ENCODE peak calls at places on chromosomes 7 and 10, in eight cellular contexts. One of them, this sample, is unnamed.

GRCh38 chr7:95491634-95492314 is 6.0 kb downstream of the ASB4 start:
- DNase-seq in heart right ventricle: no peak
- DNase-seq in GM12865: no peak
- DNase-seq in PC-9: peak
- DNase-seq in A549: peak
- DNase-seq in brain microvascular endothelial cell: no peak
- DNase-seq in psoas muscle: no peak
- DNase-seq in pancreas: no peak
- DNase-seq in this sample: no peak

GRCh38 chr7:114879554-114879953 is 42.3 kb upstream of the MDFIC start:
- DNase-seq in A549: no peak
- DNase-seq in heart right ventricle: no peak
- DNase-seq in brain microvascular endothelial cell: no peak
- DNase-seq in PC-9: no peak
- DNase-seq in pancreas: no peak
- DNase-seq in psoas muscle: no peak
- DNase-seq in GM12865: no peak
- DNase-seq in this sample: no peak

GRCh38 chr10:92826061-92826460 is 22.3 kb upstream of the EXOC6 start:
- DNase-seq in pancreas: no peak
- DNase-seq in GM12865: no peak
- DNase-seq in heart right ventricle: no peak
- DNase-seq in A549: no peak
- DNase-seq in brain microvascular endothelial cell: no peak
- DNase-seq in psoas muscle: no peak
- DNase-seq in PC-9: no peak
- DNase-seq in this sample: no peak

GRCh38 chr10:69801434-69802315 is at the start of gene COL13A1:
- DNase-seq in PC-9: peak
- DNase-seq in heart right ventricle: peak
- DNase-seq in pancreas: peak
- DNase-seq in A549: peak
- DNase-seq in brain microvascular endothelial cell: peak
- DNase-seq in GM12865: no peak
- DNase-seq in psoas muscle: peak
- DNase-seq in this sample: no peak

GRCh38 chr10:51244739-51245138 is 170.5 kb downstream of the PRKG1 start:
- DNase-seq in A549: no peak
- DNase-seq in PC-9: no peak
- DNase-seq in heart right ventricle: no peak
- DNase-seq in psoas muscle: no peak
- DNase-seq in GM12865: no peak
- DNase-seq in pancreas: no peak
- DNase-seq in brain microvascular endothelial cell: peak
- DNase-seq in this sample: no peak

GRCh38 chr7:31493714-31494181 is 20.1 kb upstream of the ITPRID1 start:
- DNase-seq in brain microvascular endothelial cell: no peak
- DNase-seq in heart right ventricle: no peak
- DNase-seq in GM12865: no peak
- DNase-seq in pancreas: no peak
- DNase-seq in A549: no peak
- DNase-seq in PC-9: peak
- DNase-seq in psoas muscle: no peak
- DNase-seq in this sample: no peak

GRCh38 chr7:90532231-90532929 is 62.9 kb downstream of the PTTG1IP2 start:
- DNase-seq in A549: no peak
- DNase-seq in pancreas: no peak
- DNase-seq in GM12865: peak
- DNase-seq in psoas muscle: no peak
- DNase-seq in heart right ventricle: no peak
- DNase-seq in brain microvascular endothelial cell: no peak
- DNase-seq in PC-9: no peak
- DNase-seq in this sample: no peak

GRCh38 chr7:119175916-119176627 is 951.6 kb downstream of the ANKRD7 start:
- DNase-seq in pancreas: no peak
- DNase-seq in GM12865: peak
- DNase-seq in brain microvascular endothelial cell: peak
- DNase-seq in heart right ventricle: no peak
- DNase-seq in PC-9: peak
- DNase-seq in A549: peak
- DNase-seq in psoas muscle: no peak
- DNase-seq in this sample: peak

GRCh38 chr10:10133271-10133670 is 884.4 kb upstream of the CELF2 start:
- DNase-seq in brain microvascular endothelial cell: no peak
- DNase-seq in pancreas: no peak
- DNase-seq in GM12865: no peak
- DNase-seq in A549: no peak
- DNase-seq in psoas muscle: no peak
- DNase-seq in heart right ventricle: no peak
- DNase-seq in PC-9: no peak
- DNase-seq in this sample: no peak

GRCh38 chr10:122407375-122408125 is 33.0 kb downstream of the PLEKHA1 start:
- DNase-seq in brain microvascular endothelial cell: no peak
- DNase-seq in heart right ventricle: no peak
- DNase-seq in pancreas: no peak
- DNase-seq in PC-9: no peak
- DNase-seq in GM12865: no peak
- DNase-seq in A549: no peak
- DNase-seq in psoas muscle: no peak
- DNase-seq in this sample: no peak

GRCh38 chr7:81887098-81887497 is 117.3 kb upstream of the HGF start:
- DNase-seq in heart right ventricle: no peak
- DNase-seq in GM12865: peak
- DNase-seq in psoas muscle: no peak
- DNase-seq in pancreas: no peak
- DNase-seq in PC-9: no peak
- DNase-seq in brain microvascular endothelial cell: no peak
- DNase-seq in A549: no peak
- DNase-seq in this sample: no peak

GRCh38 chr10:12250181-12250580 is 54.2 kb downstream of the CDC123 start:
- DNase-seq in PC-9: no peak
- DNase-seq in pancreas: peak
- DNase-seq in A549: no peak
- DNase-seq in heart right ventricle: no peak
- DNase-seq in GM12865: no peak
- DNase-seq in psoas muscle: no peak
- DNase-seq in brain microvascular endothelial cell: no peak
- DNase-seq in this sample: no peak

GRCh38 chr10:97365761-97366351 is 31.3 kb upstream of the FRAT2 start:
- DNase-seq in brain microvascular endothelial cell: no peak
- DNase-seq in heart right ventricle: no peak
- DNase-seq in pancreas: no peak
- DNase-seq in PC-9: no peak
- DNase-seq in psoas muscle: no peak
- DNase-seq in GM12865: no peak
- DNase-seq in A549: no peak
- DNase-seq in this sample: peak

GRCh38 chr7:17674166-17674955 is 265.9 kb downstream of the SNX13 start:
- DNase-seq in GM12865: no peak
- DNase-seq in A549: no peak
- DNase-seq in PC-9: no peak
- DNase-seq in psoas muscle: no peak
- DNase-seq in brain microvascular endothelial cell: no peak
- DNase-seq in heart right ventricle: no peak
- DNase-seq in pancreas: no peak
- DNase-seq in this sample: no peak

GRCh38 chr7:35254496-35255416 is 856 bp upstream of the TBX20 start:
- DNase-seq in A549: no peak
- DNase-seq in GM12865: no peak
- DNase-seq in psoas muscle: no peak
- DNase-seq in pancreas: no peak
- DNase-seq in heart right ventricle: peak
- DNase-seq in brain microvascular endothelial cell: no peak
- DNase-seq in PC-9: no peak
- DNase-seq in this sample: no peak

GRCh38 chr7:35253680-35254495 is at the start of gene TBX20:
- DNase-seq in heart right ventricle: peak
- DNase-seq in PC-9: no peak
- DNase-seq in GM12865: peak
- DNase-seq in A549: peak
- DNase-seq in brain microvascular endothelial cell: peak
- DNase-seq in psoas muscle: peak
- DNase-seq in pancreas: peak
- DNase-seq in this sample: no peak

GRCh38 chr7:35252584-35252983 is 1.3 kb downstream of the TBX20 start:
- DNase-seq in pancreas: no peak
- DNase-seq in GM12865: no peak
- DNase-seq in PC-9: no peak
- DNase-seq in heart right ventricle: no peak
- DNase-seq in psoas muscle: no peak
- DNase-seq in A549: no peak
- DNase-seq in brain microvascular endothelial cell: no peak
- DNase-seq in this sample: no peak

GRCh38 chr7:35251606-35252310 is 2.1 kb downstream of the TBX20 start:
- DNase-seq in heart right ventricle: no peak
- DNase-seq in PC-9: no peak
- DNase-seq in brain microvascular endothelial cell: no peak
- DNase-seq in psoas muscle: no peak
- DNase-seq in A549: no peak
- DNase-seq in GM12865: no peak
- DNase-seq in pancreas: no peak
- DNase-seq in this sample: no peak

GRCh38 chr7:35253182-35253679 is 669 bp downstream of the TBX20 start:
- DNase-seq in PC-9: no peak
- DNase-seq in psoas muscle: no peak
- DNase-seq in pancreas: no peak
- DNase-seq in heart right ventricle: no peak
- DNase-seq in A549: peak
- DNase-seq in GM12865: no peak
- DNase-seq in brain microvascular endothelial cell: no peak
- DNase-seq in this sample: no peak
- TF ChIP-seq CTCF in PC-9: no peak
- TF ChIP-seq CTCF in psoas muscle: no peak
- TF ChIP-seq CTCF in pancreas: no peak
- TF ChIP-seq CTCF in heart right ventricle: no peak
- TF ChIP-seq CTCF in A549: no peak
- TF ChIP-seq CTCF in GM12865: no peak
- TF ChIP-seq CTCF in brain microvascular endothelial cell: no peak
- TF ChIP-seq CTCF in this sample: no peak

DNA sequence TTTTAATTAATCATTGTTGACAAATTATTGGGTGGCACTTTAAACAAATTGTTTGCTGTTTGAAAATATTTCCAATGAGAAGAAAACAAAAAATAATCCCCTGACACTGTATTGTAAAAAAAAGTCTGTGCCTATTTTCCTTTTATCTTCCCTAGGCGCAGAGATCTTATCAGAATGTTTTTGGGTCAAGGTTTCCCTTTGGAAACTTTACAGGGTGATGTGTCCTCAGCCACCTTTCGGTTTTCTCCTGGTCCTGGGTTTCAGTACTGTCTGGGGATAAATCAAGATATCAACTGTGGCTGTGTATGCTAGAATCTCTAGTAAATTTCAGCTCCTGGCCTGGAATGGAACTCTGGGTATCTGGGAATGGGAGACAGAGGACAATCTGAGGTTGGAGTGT is 1.4 kb downstream of the ZNF107 start:
- DNase-seq in brain microvascular endothelial cell: no peak
- DNase-seq in heart right ventricle: no peak
- DNase-seq in A549: no peak
- DNase-seq in psoas muscle: no peak
- DNase-seq in pancreas: no peak
- DNase-seq in GM12865: no peak
- DNase-seq in PC-9: no peak
- DNase-seq in this sample: no peak
- H3K4me3 ChIP-seq in brain microvascular endothelial cell: no peak
- H3K4me3 ChIP-seq in heart right ventricle: no peak
- H3K4me3 ChIP-seq in A549: no peak
- H3K4me3 ChIP-seq in psoas muscle: no peak
- H3K4me3 ChIP-seq in pancreas: no peak
- H3K4me3 ChIP-seq in GM12865: peak
- H3K4me3 ChIP-seq in PC-9: peak
- H3K4me3 ChIP-seq in this sample: peak

DNA sequence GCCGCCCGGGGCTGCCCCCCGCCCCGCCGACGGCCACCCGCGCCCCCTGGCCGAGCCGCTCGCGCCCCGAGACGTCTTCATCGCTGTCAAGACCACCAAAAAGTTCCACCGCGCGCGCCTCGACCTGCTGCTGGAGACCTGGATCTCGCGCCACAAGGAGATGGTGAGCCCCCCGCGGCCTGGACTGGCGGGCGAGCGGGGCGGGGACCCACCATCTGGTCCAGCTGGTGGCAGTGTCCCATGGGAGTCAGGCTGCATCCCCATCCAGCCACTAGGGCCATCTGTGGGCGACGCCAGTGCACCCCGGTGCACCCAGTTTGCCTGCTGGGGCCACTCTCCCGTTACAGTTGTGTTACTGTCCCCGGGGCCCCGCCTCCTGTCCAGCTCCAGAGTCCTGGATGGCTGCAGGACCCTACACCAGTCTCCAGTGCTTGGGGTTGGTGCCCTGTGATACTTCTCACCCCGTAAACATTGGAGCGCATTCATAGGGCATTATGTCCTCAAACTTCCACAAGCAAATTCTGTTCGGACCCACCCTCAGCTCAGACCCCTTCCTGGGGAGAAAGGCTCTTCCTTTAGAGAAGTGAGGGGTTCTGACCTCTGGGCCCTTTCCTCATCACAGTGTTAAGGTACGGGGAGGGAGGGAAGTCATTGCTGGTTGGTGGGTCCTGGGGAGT is 695 bp downstream of the LFNG start:
- DNase-seq in PC-9: peak
- DNase-seq in psoas muscle: peak
- DNase-seq in pancreas: no peak
- DNase-seq in brain microvascular endothelial cell: no peak
- DNase-seq in GM12865: no peak
- DNase-seq in A549: peak
- DNase-seq in heart right ventricle: no peak
- DNase-seq in this sample: no peak
- TF ChIP-seq CTCF in PC-9: no peak
- TF ChIP-seq CTCF in psoas muscle: no peak
- TF ChIP-seq CTCF in pancreas: no peak
- TF ChIP-seq CTCF in brain microvascular endothelial cell: peak
- TF ChIP-seq CTCF in GM12865: no peak
- TF ChIP-seq CTCF in A549: no peak
- TF ChIP-seq CTCF in heart right ventricle: no peak
- TF ChIP-seq CTCF in this sample: no peak

GRCh38 chr7:84389242-84389641 is 194.7 kb upstream of the SEMA3A start:
- DNase-seq in psoas muscle: no peak
- DNase-seq in GM12865: peak
- DNase-seq in heart right ventricle: no peak
- DNase-seq in PC-9: no peak
- DNase-seq in brain microvascular endothelial cell: no peak
- DNase-seq in pancreas: no peak
- DNase-seq in A549: no peak
- DNase-seq in this sample: peak

GRCh38 chr7:84379446-84379845 is 184.9 kb upstream of the SEMA3A start:
- DNase-seq in heart right ventricle: no peak
- DNase-seq in pancreas: no peak
- DNase-seq in psoas muscle: no peak
- DNase-seq in A549: no peak
- DNase-seq in GM12865: no peak
- DNase-seq in PC-9: no peak
- DNase-seq in brain microvascular endothelial cell: no peak
- DNase-seq in this sample: no peak

DNA sequence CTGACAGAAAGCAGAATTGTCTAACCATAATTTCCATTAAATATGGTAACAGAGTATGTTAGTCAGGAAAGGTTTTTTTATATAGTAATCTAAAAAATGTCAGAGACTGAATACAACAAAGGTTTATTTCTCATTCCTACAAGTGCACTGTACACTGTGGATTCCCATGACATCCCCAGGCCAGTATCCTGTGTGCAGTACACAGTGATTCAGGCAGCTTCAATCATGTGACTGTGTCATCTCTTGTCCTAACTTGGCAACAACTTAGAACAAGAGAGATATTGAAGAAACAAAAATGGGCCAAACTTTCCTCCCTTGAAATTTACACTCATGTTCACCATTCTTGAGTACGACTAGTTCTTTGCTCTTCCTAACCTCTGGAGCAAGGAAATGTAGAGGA is 189.8 kb upstream of the SEMA3A start:
- DNase-seq in pancreas: no peak
- DNase-seq in A549: no peak
- DNase-seq in brain microvascular endothelial cell: peak
- DNase-seq in heart right ventricle: no peak
- DNase-seq in psoas muscle: no peak
- DNase-seq in PC-9: no peak
- DNase-seq in GM12865: no peak
- DNase-seq in this sample: no peak
- H3K4me3 ChIP-seq in pancreas: no peak
- H3K4me3 ChIP-seq in A549: no peak
- H3K4me3 ChIP-seq in brain microvascular endothelial cell: no peak
- H3K4me3 ChIP-seq in heart right ventricle: no peak
- H3K4me3 ChIP-seq in psoas muscle: no peak
- H3K4me3 ChIP-seq in PC-9: no peak
- H3K4me3 ChIP-seq in GM12865: no peak
- H3K4me3 ChIP-seq in this sample: no peak